ENCODE peak calls at places on chromosomes 5 and 9, in eight cellular contexts. K is stimulated activated CD8-positive, alpha-beta memory T cell treated with anti-CD3 and anti-CD28 coated beads, Interleukin-15, amount 100 ng/mL, for 1 hour; R is AG04449; X is LoVo; G is fibroblast of lung; L is fibroblast of villous mesenchyme; E is T-cell; H is NCI-H345. Y is an unnamed sample.
A peak's percentile ranks its signal among the peaks of the same experiment; 100 is the strongest.

GRCh38 chr5:138138949-138139775 is at the start of gene NME5:
- DNase-seq in H (peak; percentile 83), K (no peak), X (no peak), E (no peak), R (no peak), G (peak; percentile 80), L (peak; percentile 44), Y (peak; percentile 32)

GRCh38 chr5:150107909-150108447 is 21.6 kb upstream of the CSF1R start:
- DNase-seq in G (peak; percentile 28), E (no peak), L (peak; percentile 95), K (no peak), R (peak; percentile 53), X (no peak), H (no peak), Y (no peak)

GRCh38 chr5:120096413-120096812 is 367.7 kb upstream of the PRR16 start:
- DNase-seq in K (no peak), L (peak; percentile 51), R (no peak), H (no peak), G (peak; percentile 63), E (no peak), X (peak; percentile 25), Y (peak; percentile 0)

GRCh38 chr9:18438300-18438925 is 35.5 kb upstream of the ADAMTSL1 start:
- DNase-seq in G (peak; percentile 56), H (no peak), L (peak; percentile 48), K (no peak), R (no peak), X (no peak), E (no peak), Y (peak; percentile 28)

GRCh38 chr9:133733074-133733408 is 5.1 kb downstream of the SARDH start:
- DNase-seq in X (no peak), R (no peak), G (no peak), H (no peak), K (no peak), L (no peak), E (no peak), Y (no peak)

GRCh38 chr9:129333961-129334743 is 156.1 kb upstream of the IER5L start:
- DNase-seq in H (no peak), E (peak; percentile 35), R (peak; percentile 86), G (peak; percentile 99), L (peak; percentile 96), K (no peak), X (peak; percentile 92), Y (peak; percentile 96)

GRCh38 chr5:134112726-134113571 is 1.5 kb upstream of the TCF7 start:
- DNase-seq in R (no peak), L (no peak), X (no peak), G (no peak), E (no peak), H (no peak), K (no peak), Y (no peak)

GRCh38 chr9:92730897-92731296 is 33.7 kb downstream of the BICD2 start:
- DNase-seq in K (no peak), L (no peak), X (no peak), G (no peak), E (no peak), H (no peak), R (no peak), Y (no peak)